ENCODE peak calls at places on chromosomes 3 and 15, in ten cellular contexts. One of them, this sample, is unnamed.

GRCh38 chr3:188133219-188133618 is 20.7 kb upstream of the LPP start:
- DNase-seq in omental fat pad: no peak
- DNase-seq in spleen: no peak
- DNase-seq in T-cell: no peak
- DNase-seq in NCI-H1105 treated with DMSO at 0.1 percent for 48 hours: no peak
- DNase-seq in RWPE1: no peak
- DNase-seq in NCI-H1436: no peak
- DNase-seq in hippocampal formation: no peak
- DNase-seq in GM13977: no peak
- DNase-seq in activated CD4-positive, alpha-beta T cell treated with anti-CD3 and anti-CD28 coated beads, Interleukin-2, amount 10 ng/mL, durations not matched to agents 24 days and 14 days: no peak
- DNase-seq in this sample: no peak

GRCh38 chr3:102180291-102180931 is 254.4 kb upstream of the ZPLD1 start:
- DNase-seq in omental fat pad: no peak
- DNase-seq in spleen: no peak
- DNase-seq in T-cell: no peak
- DNase-seq in NCI-H1105 treated with DMSO at 0.1 percent for 48 hours: no peak
- DNase-seq in RWPE1: no peak
- DNase-seq in NCI-H1436: no peak
- DNase-seq in hippocampal formation: no peak
- DNase-seq in GM13977: no peak
- DNase-seq in activated CD4-positive, alpha-beta T cell treated with anti-CD3 and anti-CD28 coated beads, Interleukin-2, amount 10 ng/mL, durations not matched to agents 24 days and 14 days: no peak
- DNase-seq in this sample: no peak

GRCh38 chr3:35088943-35089342 is 550.4 kb upstream of the ARPP21 start:
- DNase-seq in omental fat pad: no peak
- DNase-seq in spleen: no peak
- DNase-seq in T-cell: no peak
- DNase-seq in NCI-H1105 treated with DMSO at 0.1 percent for 48 hours: peak
- DNase-seq in RWPE1: no peak
- DNase-seq in NCI-H1436: no peak
- DNase-seq in hippocampal formation: no peak
- DNase-seq in GM13977: no peak
- DNase-seq in activated CD4-positive, alpha-beta T cell treated with anti-CD3 and anti-CD28 coated beads, Interleukin-2, amount 10 ng/mL, durations not matched to agents 24 days and 14 days: no peak
- DNase-seq in this sample: no peak

GRCh38 chr3:147941984-147942383 is 532.8 kb downstream of the ZIC1 start:
- DNase-seq in omental fat pad: no peak
- DNase-seq in spleen: no peak
- DNase-seq in T-cell: no peak
- DNase-seq in NCI-H1105 treated with DMSO at 0.1 percent for 48 hours: no peak
- DNase-seq in RWPE1: no peak
- DNase-seq in NCI-H1436: no peak
- DNase-seq in hippocampal formation: no peak
- DNase-seq in GM13977: no peak
- DNase-seq in activated CD4-positive, alpha-beta T cell treated with anti-CD3 and anti-CD28 coated beads, Interleukin-2, amount 10 ng/mL, durations not matched to agents 24 days and 14 days: no peak
- DNase-seq in this sample: no peak

GRCh38 chr3:197329382-197329781 is 31.0 kb upstream of the DLG1 start:
- DNase-seq in omental fat pad: no peak
- DNase-seq in spleen: no peak
- DNase-seq in T-cell: no peak
- DNase-seq in NCI-H1105 treated with DMSO at 0.1 percent for 48 hours: no peak
- DNase-seq in RWPE1: no peak
- DNase-seq in NCI-H1436: no peak
- DNase-seq in hippocampal formation: peak
- DNase-seq in GM13977: no peak
- DNase-seq in activated CD4-positive, alpha-beta T cell treated with anti-CD3 and anti-CD28 coated beads, Interleukin-2, amount 10 ng/mL, durations not matched to agents 24 days and 14 days: no peak
- DNase-seq in this sample: no peak

GRCh38 chr15:55789066-55789660 is 46.2 kb upstream of the PRTG start:
- DNase-seq in omental fat pad: no peak
- DNase-seq in spleen: no peak
- DNase-seq in T-cell: no peak
- DNase-seq in NCI-H1105 treated with DMSO at 0.1 percent for 48 hours: no peak
- DNase-seq in RWPE1: no peak
- DNase-seq in NCI-H1436: no peak
- DNase-seq in hippocampal formation: no peak
- DNase-seq in GM13977: peak
- DNase-seq in activated CD4-positive, alpha-beta T cell treated with anti-CD3 and anti-CD28 coated beads, Interleukin-2, amount 10 ng/mL, durations not matched to agents 24 days and 14 days: peak
- DNase-seq in this sample: no peak

GRCh38 chr3:129888739-129889138 is 4.8 kb downstream of the TMCC1 start:
- DNase-seq in omental fat pad: no peak
- DNase-seq in spleen: no peak
- DNase-seq in T-cell: no peak
- DNase-seq in NCI-H1105 treated with DMSO at 0.1 percent for 48 hours: no peak
- DNase-seq in RWPE1: peak
- DNase-seq in NCI-H1436: no peak
- DNase-seq in hippocampal formation: no peak
- DNase-seq in GM13977: no peak
- DNase-seq in activated CD4-positive, alpha-beta T cell treated with anti-CD3 and anti-CD28 coated beads, Interleukin-2, amount 10 ng/mL, durations not matched to agents 24 days and 14 days: no peak
- DNase-seq in this sample: no peak

GRCh38 chr3:149426325-149426724 is 48.2 kb upstream of the TM4SF4 start:
- DNase-seq in omental fat pad: no peak
- DNase-seq in spleen: no peak
- DNase-seq in T-cell: no peak
- DNase-seq in NCI-H1105 treated with DMSO at 0.1 percent for 48 hours: no peak
- DNase-seq in RWPE1: no peak
- DNase-seq in NCI-H1436: no peak
- DNase-seq in hippocampal formation: no peak
- DNase-seq in GM13977: no peak
- DNase-seq in activated CD4-positive, alpha-beta T cell treated with anti-CD3 and anti-CD28 coated beads, Interleukin-2, amount 10 ng/mL, durations not matched to agents 24 days and 14 days: no peak
- DNase-seq in this sample: no peak

GRCh38 chr3:194134231-194134756 is 1.7 kb upstream of the HES1 start:
- DNase-seq in omental fat pad: no peak
- DNase-seq in spleen: peak
- DNase-seq in T-cell: no peak
- DNase-seq in NCI-H1105 treated with DMSO at 0.1 percent for 48 hours: peak
- DNase-seq in RWPE1: no peak
- DNase-seq in NCI-H1436: peak
- DNase-seq in hippocampal formation: no peak
- DNase-seq in GM13977: peak
- DNase-seq in activated CD4-positive, alpha-beta T cell treated with anti-CD3 and anti-CD28 coated beads, Interleukin-2, amount 10 ng/mL, durations not matched to agents 24 days and 14 days: peak
- DNase-seq in this sample: no peak

GRCh38 chr3:169458323-169458722 is 205.2 kb downstream of the MECOM start:
- DNase-seq in omental fat pad: no peak
- DNase-seq in spleen: no peak
- DNase-seq in T-cell: no peak
- DNase-seq in NCI-H1105 treated with DMSO at 0.1 percent for 48 hours: peak
- DNase-seq in RWPE1: no peak
- DNase-seq in NCI-H1436: no peak
- DNase-seq in hippocampal formation: no peak
- DNase-seq in GM13977: no peak
- DNase-seq in activated CD4-positive, alpha-beta T cell treated with anti-CD3 and anti-CD28 coated beads, Interleukin-2, amount 10 ng/mL, durations not matched to agents 24 days and 14 days: no peak
- DNase-seq in this sample: no peak

GRCh38 chr15:66251065-66251789 is 2.3 kb downstream of the MEGF11 start:
- DNase-seq in omental fat pad: no peak
- DNase-seq in spleen: no peak
- DNase-seq in T-cell: no peak
- DNase-seq in NCI-H1105 treated with DMSO at 0.1 percent for 48 hours: no peak
- DNase-seq in RWPE1: no peak
- DNase-seq in NCI-H1436: no peak
- DNase-seq in hippocampal formation: no peak
- DNase-seq in GM13977: no peak
- DNase-seq in activated CD4-positive, alpha-beta T cell treated with anti-CD3 and anti-CD28 coated beads, Interleukin-2, amount 10 ng/mL, durations not matched to agents 24 days and 14 days: no peak
- DNase-seq in this sample: no peak

GRCh38 chr15:62439543-62440016 is 274.5 kb upstream of the C2CD4B start:
- DNase-seq in omental fat pad: no peak
- DNase-seq in spleen: no peak
- DNase-seq in T-cell: no peak
- DNase-seq in NCI-H1105 treated with DMSO at 0.1 percent for 48 hours: no peak
- DNase-seq in RWPE1: no peak
- DNase-seq in NCI-H1436: no peak
- DNase-seq in hippocampal formation: no peak
- DNase-seq in GM13977: no peak
- DNase-seq in activated CD4-positive, alpha-beta T cell treated with anti-CD3 and anti-CD28 coated beads, Interleukin-2, amount 10 ng/mL, durations not matched to agents 24 days and 14 days: no peak
- DNase-seq in this sample: no peak

GRCh38 chr15:74888716-74889115 is 1.1 kb upstream of the MPI start:
- DNase-seq in omental fat pad: no peak
- DNase-seq in spleen: no peak
- DNase-seq in T-cell: no peak
- DNase-seq in NCI-H1105 treated with DMSO at 0.1 percent for 48 hours: no peak
- DNase-seq in RWPE1: no peak
- DNase-seq in NCI-H1436: no peak
- DNase-seq in hippocampal formation: no peak
- DNase-seq in GM13977: no peak
- DNase-seq in activated CD4-positive, alpha-beta T cell treated with anti-CD3 and anti-CD28 coated beads, Interleukin-2, amount 10 ng/mL, durations not matched to agents 24 days and 14 days: no peak
- DNase-seq in this sample: no peak

GRCh38 chr3:46959169-46959515 is 17.4 kb downstream of the CCDC12 start:
- DNase-seq in omental fat pad: no peak
- DNase-seq in spleen: no peak
- DNase-seq in T-cell: no peak
- DNase-seq in NCI-H1105 treated with DMSO at 0.1 percent for 48 hours: no peak
- DNase-seq in RWPE1: no peak
- DNase-seq in NCI-H1436: no peak
- DNase-seq in hippocampal formation: no peak
- DNase-seq in GM13977: no peak
- DNase-seq in activated CD4-positive, alpha-beta T cell treated with anti-CD3 and anti-CD28 coated beads, Interleukin-2, amount 10 ng/mL, durations not matched to agents 24 days and 14 days: no peak
- DNase-seq in this sample: no peak

GRCh38 chr3:11172136-11172670 is 17.9 kb downstream of the HRH1 start:
- DNase-seq in omental fat pad: no peak
- DNase-seq in spleen: peak
- DNase-seq in T-cell: no peak
- DNase-seq in NCI-H1105 treated with DMSO at 0.1 percent for 48 hours: no peak
- DNase-seq in RWPE1: no peak
- DNase-seq in NCI-H1436: no peak
- DNase-seq in hippocampal formation: no peak
- DNase-seq in GM13977: no peak
- DNase-seq in activated CD4-positive, alpha-beta T cell treated with anti-CD3 and anti-CD28 coated beads, Interleukin-2, amount 10 ng/mL, durations not matched to agents 24 days and 14 days: no peak
- DNase-seq in this sample: no peak

GRCh38 chr15:90059208-90059985 is 42.9 kb downstream of the IDH2 start:
- DNase-seq in omental fat pad: no peak
- DNase-seq in spleen: peak
- DNase-seq in T-cell: peak
- DNase-seq in NCI-H1105 treated with DMSO at 0.1 percent for 48 hours: no peak
- DNase-seq in RWPE1: no peak
- DNase-seq in NCI-H1436: no peak
- DNase-seq in hippocampal formation: no peak
- DNase-seq in GM13977: peak
- DNase-seq in activated CD4-positive, alpha-beta T cell treated with anti-CD3 and anti-CD28 coated beads, Interleukin-2, amount 10 ng/mL, durations not matched to agents 24 days and 14 days: peak
- DNase-seq in this sample: peak

GRCh38 chr3:31606453-31606852 is 73.7 kb downstream of the STT3B start:
- DNase-seq in omental fat pad: no peak
- DNase-seq in spleen: no peak
- DNase-seq in T-cell: no peak
- DNase-seq in NCI-H1105 treated with DMSO at 0.1 percent for 48 hours: no peak
- DNase-seq in RWPE1: no peak
- DNase-seq in NCI-H1436: no peak
- DNase-seq in hippocampal formation: no peak
- DNase-seq in GM13977: no peak
- DNase-seq in activated CD4-positive, alpha-beta T cell treated with anti-CD3 and anti-CD28 coated beads, Interleukin-2, amount 10 ng/mL, durations not matched to agents 24 days and 14 days: no peak
- DNase-seq in this sample: no peak

GRCh38 chr3:23888617-23889228 is 28.1 kb downstream of the NKIRAS1 start:
- DNase-seq in omental fat pad: no peak
- DNase-seq in spleen: no peak
- DNase-seq in T-cell: no peak
- DNase-seq in NCI-H1105 treated with DMSO at 0.1 percent for 48 hours: peak
- DNase-seq in RWPE1: peak
- DNase-seq in NCI-H1436: peak
- DNase-seq in hippocampal formation: peak
- DNase-seq in GM13977: no peak
- DNase-seq in activated CD4-positive, alpha-beta T cell treated with anti-CD3 and anti-CD28 coated beads, Interleukin-2, amount 10 ng/mL, durations not matched to agents 24 days and 14 days: peak
- DNase-seq in this sample: no peak

GRCh38 chr15:101358895-101359294 is 63.8 kb upstream of the SNRPA1 start:
- DNase-seq in omental fat pad: no peak
- DNase-seq in spleen: no peak
- DNase-seq in T-cell: no peak
- DNase-seq in NCI-H1105 treated with DMSO at 0.1 percent for 48 hours: no peak
- DNase-seq in RWPE1: peak
- DNase-seq in NCI-H1436: no peak
- DNase-seq in hippocampal formation: no peak
- DNase-seq in GM13977: no peak
- DNase-seq in activated CD4-positive, alpha-beta T cell treated with anti-CD3 and anti-CD28 coated beads, Interleukin-2, amount 10 ng/mL, durations not matched to agents 24 days and 14 days: no peak
- DNase-seq in this sample: peak

GRCh38 chr15:29857196-29857595 is 34.9 kb upstream of the TJP1 start:
- DNase-seq in omental fat pad: no peak
- DNase-seq in spleen: no peak
- DNase-seq in T-cell: no peak
- DNase-seq in NCI-H1105 treated with DMSO at 0.1 percent for 48 hours: no peak
- DNase-seq in RWPE1: no peak
- DNase-seq in NCI-H1436: no peak
- DNase-seq in hippocampal formation: no peak
- DNase-seq in GM13977: no peak
- DNase-seq in activated CD4-positive, alpha-beta T cell treated with anti-CD3 and anti-CD28 coated beads, Interleukin-2, amount 10 ng/mL, durations not matched to agents 24 days and 14 days: no peak
- DNase-seq in this sample: no peak

GRCh38 chr3:354433-354832 is 157.9 kb downstream of the CHL1 start:
- DNase-seq in omental fat pad: no peak
- DNase-seq in spleen: no peak
- DNase-seq in T-cell: no peak
- DNase-seq in NCI-H1105 treated with DMSO at 0.1 percent for 48 hours: peak
- DNase-seq in RWPE1: no peak
- DNase-seq in NCI-H1436: peak
- DNase-seq in hippocampal formation: peak
- DNase-seq in GM13977: peak
- DNase-seq in activated CD4-positive, alpha-beta T cell treated with anti-CD3 and anti-CD28 coated beads, Interleukin-2, amount 10 ng/mL, durations not matched to agents 24 days and 14 days: peak
- DNase-seq in this sample: no peak

GRCh38 chr3:128353991-128354687 is 112.6 kb downstream of the DNAJB8 start:
- DNase-seq in omental fat pad: no peak
- DNase-seq in spleen: peak
- DNase-seq in T-cell: no peak
- DNase-seq in NCI-H1105 treated with DMSO at 0.1 percent for 48 hours: no peak
- DNase-seq in RWPE1: no peak
- DNase-seq in NCI-H1436: no peak
- DNase-seq in hippocampal formation: no peak
- DNase-seq in GM13977: no peak
- DNase-seq in activated CD4-positive, alpha-beta T cell treated with anti-CD3 and anti-CD28 coated beads, Interleukin-2, amount 10 ng/mL, durations not matched to agents 24 days and 14 days: no peak
- DNase-seq in this sample: no peak

GRCh38 chr15:64686130-64686735 is 89.2 kb downstream of the RBPMS2 start:
- DNase-seq in omental fat pad: no peak
- DNase-seq in spleen: peak
- DNase-seq in T-cell: no peak
- DNase-seq in NCI-H1105 treated with DMSO at 0.1 percent for 48 hours: peak
- DNase-seq in RWPE1: peak
- DNase-seq in NCI-H1436: peak
- DNase-seq in hippocampal formation: peak
- DNase-seq in GM13977: peak
- DNase-seq in activated CD4-positive, alpha-beta T cell treated with anti-CD3 and anti-CD28 coated beads, Interleukin-2, amount 10 ng/mL, durations not matched to agents 24 days and 14 days: peak
- DNase-seq in this sample: no peak

GRCh38 chr3:40996382-40996781 is 202.9 kb upstream of the CTNNB1 start:
- DNase-seq in omental fat pad: no peak
- DNase-seq in spleen: no peak
- DNase-seq in T-cell: no peak
- DNase-seq in NCI-H1105 treated with DMSO at 0.1 percent for 48 hours: no peak
- DNase-seq in RWPE1: no peak
- DNase-seq in NCI-H1436: no peak
- DNase-seq in hippocampal formation: no peak
- DNase-seq in GM13977: no peak
- DNase-seq in activated CD4-positive, alpha-beta T cell treated with anti-CD3 and anti-CD28 coated beads, Interleukin-2, amount 10 ng/mL, durations not matched to agents 24 days and 14 days: no peak
- DNase-seq in this sample: no peak

GRCh38 chr3:173066044-173066679 is 74.9 kb downstream of the SPATA16 start:
- DNase-seq in omental fat pad: no peak
- DNase-seq in spleen: no peak
- DNase-seq in T-cell: no peak
- DNase-seq in NCI-H1105 treated with DMSO at 0.1 percent for 48 hours: peak
- DNase-seq in RWPE1: no peak
- DNase-seq in NCI-H1436: no peak
- DNase-seq in hippocampal formation: no peak
- DNase-seq in GM13977: no peak
- DNase-seq in activated CD4-positive, alpha-beta T cell treated with anti-CD3 and anti-CD28 coated beads, Interleukin-2, amount 10 ng/mL, durations not matched to agents 24 days and 14 days: no peak
- DNase-seq in this sample: no peak

GRCh38 chr3:87203807-87204206 is 23.3 kb upstream of the CHMP2B start:
- DNase-seq in omental fat pad: no peak
- DNase-seq in spleen: no peak
- DNase-seq in T-cell: no peak
- DNase-seq in NCI-H1105 treated with DMSO at 0.1 percent for 48 hours: no peak
- DNase-seq in RWPE1: no peak
- DNase-seq in NCI-H1436: no peak
- DNase-seq in hippocampal formation: no peak
- DNase-seq in GM13977: no peak
- DNase-seq in activated CD4-positive, alpha-beta T cell treated with anti-CD3 and anti-CD28 coated beads, Interleukin-2, amount 10 ng/mL, durations not matched to agents 24 days and 14 days: no peak
- DNase-seq in this sample: no peak

GRCh38 chr3:41881233-41881821 is 80.6 kb downstream of the ULK4 start:
- DNase-seq in omental fat pad: no peak
- DNase-seq in spleen: no peak
- DNase-seq in T-cell: no peak
- DNase-seq in NCI-H1105 treated with DMSO at 0.1 percent for 48 hours: peak
- DNase-seq in RWPE1: no peak
- DNase-seq in NCI-H1436: no peak
- DNase-seq in hippocampal formation: peak
- DNase-seq in GM13977: peak
- DNase-seq in activated CD4-positive, alpha-beta T cell treated with anti-CD3 and anti-CD28 coated beads, Interleukin-2, amount 10 ng/mL, durations not matched to agents 24 days and 14 days: peak
- DNase-seq in this sample: no peak

GRCh38 chr3:161700998-161701397 is 204.4 kb downstream of the OTOL1 start:
- DNase-seq in omental fat pad: no peak
- DNase-seq in spleen: no peak
- DNase-seq in T-cell: no peak
- DNase-seq in NCI-H1105 treated with DMSO at 0.1 percent for 48 hours: peak
- DNase-seq in RWPE1: no peak
- DNase-seq in NCI-H1436: no peak
- DNase-seq in hippocampal formation: no peak
- DNase-seq in GM13977: no peak
- DNase-seq in activated CD4-positive, alpha-beta T cell treated with anti-CD3 and anti-CD28 coated beads, Interleukin-2, amount 10 ng/mL, durations not matched to agents 24 days and 14 days: no peak
- DNase-seq in this sample: no peak

This sample was measured in kidney.